ENCODE peak calls at places on chromosomes 5 and 9, in seven cellular contexts. One of them, this sample, is unnamed.

GRCh38 chr9:76817489-76817888 is 53.3 kb downstream of the PCA3 start:
- DNase-seq in cardiac muscle cell: no peak
- DNase-seq in stomach: no peak
- DNase-seq in Peyer's patch: no peak
- DNase-seq in AG09309: peak; percentile 11
- DNase-seq in mucosa of descending colon: no peak
- DNase-seq in CD4-positive, CD25-positive, alpha-beta regulatory T cell: no peak
- DNase-seq in this sample: peak; percentile 69

GRCh38 chr9:73023025-73023541 is 70.2 kb upstream of the ALDH1A1 start:
- DNase-seq in cardiac muscle cell: peak; percentile 66
- DNase-seq in CD4-positive, CD25-positive, alpha-beta regulatory T cell: peak; percentile 35
- DNase-seq in stomach: peak; percentile 56
- DNase-seq in mucosa of descending colon: no peak
- DNase-seq in AG09309: peak; percentile 33
- DNase-seq in Peyer's patch: peak; percentile 66
- DNase-seq in this sample: peak; percentile 36

GRCh38 chr9:76023715-76024195 is 133.3 kb downstream of the PCSK5 start:
- DNase-seq in Peyer's patch: no peak
- DNase-seq in cardiac muscle cell: no peak
- DNase-seq in AG09309: no peak
- DNase-seq in stomach: no peak
- DNase-seq in mucosa of descending colon: no peak
- DNase-seq in CD4-positive, CD25-positive, alpha-beta regulatory T cell: peak; percentile 87
- DNase-seq in this sample: no peak

GRCh38 chr5:32710335-32710858 is 724 bp upstream of the NPR3 start:
- DNase-seq in Peyer's patch: no peak
- DNase-seq in stomach: no peak
- DNase-seq in cardiac muscle cell: peak; percentile 24
- DNase-seq in mucosa of descending colon: peak; percentile 59
- DNase-seq in AG09309: no peak
- DNase-seq in CD4-positive, CD25-positive, alpha-beta regulatory T cell: peak; percentile 16
- DNase-seq in this sample: no peak

GRCh38 chr9:119412399-119412798 is 43.2 kb upstream of the BRINP1 start:
- DNase-seq in stomach: no peak
- DNase-seq in Peyer's patch: no peak
- DNase-seq in mucosa of descending colon: no peak
- DNase-seq in cardiac muscle cell: no peak
- DNase-seq in AG09309: no peak
- DNase-seq in CD4-positive, CD25-positive, alpha-beta regulatory T cell: no peak
- DNase-seq in this sample: no peak

GRCh38 chr9:79256691-79257213 is 315.0 kb upstream of the TLE4 start:
- DNase-seq in CD4-positive, CD25-positive, alpha-beta regulatory T cell: no peak
- DNase-seq in AG09309: peak; percentile 67
- DNase-seq in Peyer's patch: no peak
- DNase-seq in cardiac muscle cell: no peak
- DNase-seq in stomach: no peak
- DNase-seq in mucosa of descending colon: no peak
- DNase-seq in this sample: peak; percentile 54

GRCh38 chr9:96031366-96031824 is 155.9 kb downstream of the ERCC6L2 start:
- DNase-seq in AG09309: no peak
- DNase-seq in cardiac muscle cell: no peak
- DNase-seq in CD4-positive, CD25-positive, alpha-beta regulatory T cell: no peak
- DNase-seq in mucosa of descending colon: no peak
- DNase-seq in Peyer's patch: no peak
- DNase-seq in stomach: peak; percentile 86
- DNase-seq in this sample: no peak

GRCh38 chr5:20974423-20974822 is 986.4 kb upstream of the CDH18 start:
- DNase-seq in AG09309: no peak
- DNase-seq in cardiac muscle cell: no peak
- DNase-seq in stomach: no peak
- DNase-seq in mucosa of descending colon: no peak
- DNase-seq in Peyer's patch: no peak
- DNase-seq in CD4-positive, CD25-positive, alpha-beta regulatory T cell: no peak
- DNase-seq in this sample: no peak

GRCh38 chr5:11384441-11385250 is 519.6 kb downstream of the CTNND2 start:
- DNase-seq in stomach: peak; percentile 71
- DNase-seq in Peyer's patch: no peak
- DNase-seq in cardiac muscle cell: peak; percentile 57
- DNase-seq in mucosa of descending colon: peak; percentile 46
- DNase-seq in AG09309: no peak
- DNase-seq in CD4-positive, CD25-positive, alpha-beta regulatory T cell: no peak
- DNase-seq in this sample: no peak

GRCh38 chr5:138502121-138502520 is 36.8 kb downstream of the EGR1 start:
- DNase-seq in stomach: no peak
- DNase-seq in Peyer's patch: no peak
- DNase-seq in cardiac muscle cell: no peak
- DNase-seq in AG09309: no peak
- DNase-seq in mucosa of descending colon: no peak
- DNase-seq in CD4-positive, CD25-positive, alpha-beta regulatory T cell: no peak
- DNase-seq in this sample: no peak

GRCh38 chr9:137459601-137460362 is 648 bp upstream of the NSMF start:
- DNase-seq in AG09309: no peak
- DNase-seq in cardiac muscle cell: no peak
- DNase-seq in stomach: no peak
- DNase-seq in Peyer's patch: no peak
- DNase-seq in mucosa of descending colon: no peak
- DNase-seq in CD4-positive, CD25-positive, alpha-beta regulatory T cell: no peak
- DNase-seq in this sample: no peak

GRCh38 chr9:92432350-92432749 is 8.1 kb upstream of the OMD start:
- DNase-seq in mucosa of descending colon: no peak
- DNase-seq in AG09309: no peak
- DNase-seq in stomach: no peak
- DNase-seq in Peyer's patch: no peak
- DNase-seq in CD4-positive, CD25-positive, alpha-beta regulatory T cell: no peak
- DNase-seq in cardiac muscle cell: no peak
- DNase-seq in this sample: no peak
- H3K4me3 ChIP-seq in mucosa of descending colon: no peak overlapping the region
- H3K4me3 ChIP-seq in AG09309: no peak overlapping the region
- H3K4me3 ChIP-seq in stomach: no peak overlapping the region
- H3K4me3 ChIP-seq in Peyer's patch: no peak overlapping the region
- H3K4me3 ChIP-seq in CD4-positive, CD25-positive, alpha-beta regulatory T cell: no peak overlapping the region
- H3K4me3 ChIP-seq in cardiac muscle cell: no peak overlapping the region
- H3K4me3 ChIP-seq in this sample: no peak overlapping the region

GRCh38 chr5:172321593-172321992 is 38.0 kb upstream of the UBTD2 start:
- DNase-seq in Peyer's patch: no peak
- DNase-seq in cardiac muscle cell: no peak
- DNase-seq in AG09309: no peak
- DNase-seq in mucosa of descending colon: no peak
- DNase-seq in CD4-positive, CD25-positive, alpha-beta regulatory T cell: no peak
- DNase-seq in stomach: no peak
- DNase-seq in this sample: no peak

GRCh38 chr5:172322028-172322965 is 38.7 kb upstream of the UBTD2 start:
- DNase-seq in Peyer's patch: no peak
- DNase-seq in cardiac muscle cell: no peak
- DNase-seq in mucosa of descending colon: no peak
- DNase-seq in AG09309: no peak
- DNase-seq in CD4-positive, CD25-positive, alpha-beta regulatory T cell: no peak
- DNase-seq in stomach: no peak
- DNase-seq in this sample: no peak

GRCh38 chr5:172319708-172320441 is 36.3 kb upstream of the UBTD2 start:
- DNase-seq in mucosa of descending colon: no peak
- DNase-seq in CD4-positive, CD25-positive, alpha-beta regulatory T cell: no peak
- DNase-seq in cardiac muscle cell: no peak
- DNase-seq in stomach: no peak
- DNase-seq in Peyer's patch: no peak
- DNase-seq in AG09309: no peak
- DNase-seq in this sample: no peak

DNA sequence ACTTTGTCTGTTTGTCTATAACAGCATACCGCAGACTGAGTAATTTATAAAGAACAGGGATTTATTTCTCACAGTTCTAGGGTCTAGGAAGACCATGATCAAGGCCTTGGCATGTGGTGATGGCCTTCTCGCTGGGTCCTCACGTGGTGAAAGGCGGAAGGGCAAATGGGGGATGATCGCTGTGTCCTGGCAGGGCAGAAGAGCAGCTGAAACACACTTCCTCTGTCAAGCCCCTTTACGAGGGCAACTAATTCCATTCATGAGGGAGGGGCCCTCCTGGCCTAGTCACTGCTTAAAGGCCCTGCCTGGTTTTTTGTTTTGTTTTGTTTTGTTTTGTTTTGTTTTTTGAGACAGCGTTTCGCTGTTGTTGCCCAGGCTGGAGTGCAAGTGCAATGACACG is 41.9 kb upstream of the UBTD2 start:
- DNase-seq in CD4-positive, CD25-positive, alpha-beta regulatory T cell: no peak
- DNase-seq in stomach: no peak
- DNase-seq in cardiac muscle cell: no peak
- DNase-seq in AG09309: no peak
- DNase-seq in Peyer's patch: no peak
- DNase-seq in mucosa of descending colon: no peak
- DNase-seq in this sample: no peak
- H3K4me3 ChIP-seq in CD4-positive, CD25-positive, alpha-beta regulatory T cell: no peak overlapping the region
- H3K4me3 ChIP-seq in stomach: no peak overlapping the region
- H3K4me3 ChIP-seq in cardiac muscle cell: no peak overlapping the region
- H3K4me3 ChIP-seq in AG09309: no peak overlapping the region
- H3K4me3 ChIP-seq in Peyer's patch: no peak overlapping the region
- H3K4me3 ChIP-seq in mucosa of descending colon: no peak overlapping the region
- H3K4me3 ChIP-seq in this sample: no peak overlapping the region

GRCh38 chr9:29212590-29213373 is 1639.5 kb upstream of the C9orf72 start:
- DNase-seq in CD4-positive, CD25-positive, alpha-beta regulatory T cell: no peak
- DNase-seq in mucosa of descending colon: no peak
- DNase-seq in Peyer's patch: peak; percentile 32
- DNase-seq in cardiac muscle cell: peak; percentile 38
- DNase-seq in stomach: peak; percentile 50
- DNase-seq in AG09309: no peak
- DNase-seq in this sample: no peak
- H3K4me3 ChIP-seq in CD4-positive, CD25-positive, alpha-beta regulatory T cell: no peak overlapping the region
- H3K4me3 ChIP-seq in mucosa of descending colon: no peak overlapping the region
- H3K4me3 ChIP-seq in Peyer's patch: peak overlapping the region; percentile 37
- H3K4me3 ChIP-seq in cardiac muscle cell: peak overlapping the region; percentile 39
- H3K4me3 ChIP-seq in stomach: peak overlapping the region; percentile 63
- H3K4me3 ChIP-seq in AG09309: no peak overlapping the region
- H3K4me3 ChIP-seq in this sample: peak overlapping the region; percentile 48

DNA sequence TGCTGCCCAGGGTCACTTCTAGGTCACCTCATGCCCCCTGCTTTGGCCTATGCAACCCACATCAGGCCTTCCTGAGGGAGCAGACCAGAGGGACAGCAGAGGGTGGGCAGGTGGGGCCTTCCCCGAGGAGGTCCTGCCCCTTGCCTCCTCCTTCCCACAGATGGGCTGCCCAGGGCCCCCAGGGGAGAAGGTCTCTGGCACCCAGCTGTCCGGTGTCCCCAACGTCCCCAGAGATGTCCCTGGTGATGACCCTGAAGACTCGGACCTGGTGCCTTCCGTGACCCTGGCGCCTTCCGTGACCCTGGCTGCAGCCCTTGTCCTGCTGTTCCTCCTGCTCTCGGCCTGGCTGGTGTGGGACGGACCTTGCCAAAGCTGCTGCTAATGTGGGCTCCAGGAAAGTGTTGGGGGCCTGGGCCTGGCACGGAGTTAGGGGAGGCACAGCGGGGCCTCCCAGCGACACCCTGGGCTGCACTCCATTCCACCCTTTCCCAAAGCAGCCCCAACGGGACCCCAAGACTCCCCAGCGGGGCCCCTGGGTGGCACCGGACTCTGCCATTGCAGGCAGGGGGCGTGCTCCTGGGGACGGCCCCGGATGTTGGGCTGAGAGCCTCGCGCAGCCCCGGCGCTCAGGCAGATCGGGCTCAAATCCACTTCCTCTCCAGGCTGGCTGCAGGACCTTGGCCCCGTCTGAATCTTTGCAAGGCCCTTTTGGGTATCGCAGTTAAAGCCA is 6.8 kb upstream of the SLC2A6 start:
- DNase-seq in Peyer's patch: no peak
- DNase-seq in AG09309: no peak
- DNase-seq in cardiac muscle cell: no peak
- DNase-seq in mucosa of descending colon: peak; percentile 46
- DNase-seq in CD4-positive, CD25-positive, alpha-beta regulatory T cell: peak; percentile 45
- DNase-seq in stomach: no peak
- DNase-seq in this sample: no peak
- H3K4me3 ChIP-seq in Peyer's patch: no peak overlapping the region
- H3K4me3 ChIP-seq in AG09309: no peak overlapping the region
- H3K4me3 ChIP-seq in cardiac muscle cell: no peak overlapping the region
- H3K4me3 ChIP-seq in mucosa of descending colon: no peak overlapping the region
- H3K4me3 ChIP-seq in CD4-positive, CD25-positive, alpha-beta regulatory T cell: no peak overlapping the region
- H3K4me3 ChIP-seq in stomach: no peak overlapping the region
- H3K4me3 ChIP-seq in this sample: no peak overlapping the region

GRCh38 chr5:124741711-124742496 is 4.5 kb downstream of the ZNF608 start:
- DNase-seq in mucosa of descending colon: no peak
- DNase-seq in Peyer's patch: no peak
- DNase-seq in stomach: peak; percentile 55
- DNase-seq in AG09309: no peak
- DNase-seq in CD4-positive, CD25-positive, alpha-beta regulatory T cell: no peak
- DNase-seq in cardiac muscle cell: peak; percentile 60
- DNase-seq in this sample: no peak
- H3K4me3 ChIP-seq in mucosa of descending colon: no peak overlapping the region
- H3K4me3 ChIP-seq in Peyer's patch: peak overlapping the region; percentile 75
- H3K4me3 ChIP-seq in stomach: peak overlapping the region; percentile 60
- H3K4me3 ChIP-seq in AG09309: no peak overlapping the region
- H3K4me3 ChIP-seq in CD4-positive, CD25-positive, alpha-beta regulatory T cell: no peak overlapping the region
- H3K4me3 ChIP-seq in cardiac muscle cell: peak overlapping the region; percentile 97
- H3K4me3 ChIP-seq in this sample: peak overlapping the region; percentile 80

DNA sequence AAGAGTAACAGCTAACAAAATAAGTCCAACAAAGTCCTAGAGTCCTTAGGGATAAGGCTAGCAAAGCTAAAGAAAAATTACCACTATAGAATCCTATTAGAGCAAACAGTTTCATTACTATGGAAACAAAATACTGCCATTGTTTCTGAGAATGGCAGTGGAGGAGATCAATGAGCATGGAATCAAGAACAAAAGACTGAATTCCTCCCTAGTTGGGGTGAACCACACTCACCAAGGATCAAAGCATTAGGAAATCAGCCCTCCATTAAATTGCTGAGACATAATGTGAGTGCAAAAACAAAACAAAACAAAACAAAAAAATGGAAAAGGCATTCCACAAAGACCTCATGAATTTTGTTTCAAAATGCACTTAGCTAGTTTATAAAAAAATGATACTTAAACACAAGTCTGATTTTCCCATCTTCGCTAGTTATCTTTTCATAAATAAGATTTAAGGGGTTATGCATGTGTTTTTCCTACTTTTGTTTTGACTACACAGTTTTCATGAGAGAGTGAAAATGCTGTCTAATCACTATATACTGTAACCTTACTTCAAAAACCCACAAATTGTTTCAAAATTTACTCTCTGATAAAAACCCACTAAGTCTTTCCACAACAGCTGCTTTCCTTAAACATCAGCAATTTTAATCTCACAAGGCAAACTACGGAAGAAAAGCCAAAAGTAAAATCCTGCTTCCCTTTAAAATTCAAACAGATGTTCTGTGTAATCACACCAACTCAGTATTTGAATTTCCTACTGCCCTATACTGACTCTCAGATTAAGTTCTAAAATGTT is 9.7 kb downstream of the SERINC5 start:
- DNase-seq in Peyer's patch: no peak
- DNase-seq in cardiac muscle cell: no peak
- DNase-seq in stomach: no peak
- DNase-seq in mucosa of descending colon: no peak
- DNase-seq in CD4-positive, CD25-positive, alpha-beta regulatory T cell: no peak
- DNase-seq in AG09309: peak; percentile 37
- DNase-seq in this sample: no peak
- H3K4me3 ChIP-seq in Peyer's patch: no peak overlapping the region
- H3K4me3 ChIP-seq in cardiac muscle cell: no peak overlapping the region
- H3K4me3 ChIP-seq in stomach: no peak overlapping the region
- H3K4me3 ChIP-seq in mucosa of descending colon: no peak overlapping the region
- H3K4me3 ChIP-seq in CD4-positive, CD25-positive, alpha-beta regulatory T cell: peak overlapping the region; percentile 69
- H3K4me3 ChIP-seq in AG09309: no peak overlapping the region
- H3K4me3 ChIP-seq in this sample: no peak overlapping the region

This sample was measured in skeletal muscle cell.